ENCODE peak calls at places on chromosomes 16 and 17, in seven cellular contexts. O, U, Z, M, G, C and H are unnamed samples.

GRCh38 chr17:17358866-17359265 is 55.7 kb downstream of the NT5M start:
- DNase-seq in O (peak), U (peak), Z (no peak), M (no peak), G (no peak), C (no peak), H (no peak)

GRCh38 chr17:40021471-40021961 is 6.3 kb downstream of the CSF3 start:
- DNase-seq in O (peak), U (no peak), Z (no peak), M (peak), G (peak), C (no peak), H (no peak)

GRCh38 chr16:85235988-85236831 is 123.9 kb upstream of the CIBAR2 start:
- DNase-seq in O (peak), U (no peak), Z (no peak), M (no peak), G (no peak), C (no peak), H (no peak)

GRCh38 chr16:22008215-22009142 is 568 bp downstream of the MOSMO start:
- DNase-seq in O (no peak), U (peak), Z (no peak), M (no peak), G (no peak), C (no peak), H (no peak)

GRCh38 chr17:79834575-79835469 is 4.4 kb downstream of the CBX4 start:
- DNase-seq in O (no peak), U (peak), Z (no peak), M (no peak), G (no peak), C (no peak), H (no peak)

GRCh38 chr16:65178151-65178550 is 56.3 kb upstream of the CDH11 start:
- DNase-seq in O (peak), U (no peak), Z (no peak), M (no peak), G (no peak), C (no peak), H (no peak)

GRCh38 chr16:85639529-85640253 is 26.6 kb downstream of the GSE1 start:
- DNase-seq in O (no peak), U (no peak), Z (no peak), M (no peak), G (no peak), C (no peak), H (peak)

GRCh38 chr17:76716146-76716833 is 5.5 kb upstream of the MXRA7 start:
- DNase-seq in O (peak), U (peak), Z (no peak), M (peak), G (peak), C (no peak), H (no peak)

GRCh38 chr16:87332150-87332549 is 15.0 kb upstream of the C16orf95 start:
- DNase-seq in O (peak), U (no peak), Z (peak), M (no peak), G (no peak), C (no peak), H (no peak)

GRCh38 chr17:78783711-78784396 is 1.8 kb upstream of the CYTH1 start:
- DNase-seq in O (no peak), U (no peak), Z (no peak), M (no peak), G (no peak), C (no peak), H (no peak)

GRCh38 chr16:84207266-84207665 is 16.3 kb downstream of the ADAD2 start:
- DNase-seq in O (no peak), U (no peak), Z (no peak), M (no peak), G (no peak), C (no peak), H (no peak)

GRCh38 chr17:58302919-58303551 is 22.3 kb upstream of the MPO start:
- DNase-seq in O (no peak), U (no peak), Z (no peak), M (no peak), G (no peak), C (no peak), H (no peak)

GRCh38 chr17:74941128-74941725 is 5.5 kb downstream of the OTOP3 start:
- DNase-seq in O (no peak), U (no peak), Z (no peak), M (no peak), G (no peak), C (no peak), H (no peak)

GRCh38 chr16:17977260-17977659 is 359.3 kb downstream of the NPIPA8 start:
- DNase-seq in O (no peak), U (no peak), Z (no peak), M (no peak), G (no peak), C (no peak), H (no peak)

GRCh38 chr16:12901204-12901596 is 198 bp upstream of the SHISA9 start:
- DNase-seq in O (no peak), U (peak), Z (no peak), M (no peak), G (no peak), C (no peak), H (no peak)

GRCh38 chr17:39209317-39210092 is 9.4 kb downstream of the RPL19 start:
- DNase-seq in O (peak), U (peak), Z (no peak), M (no peak), G (no peak), C (no peak), H (peak)

GRCh38 chr16:31112711-31113419 is 4.6 kb upstream of the KAT8 start:
- DNase-seq in O (no peak), U (peak), Z (no peak), M (no peak), G (no peak), C (no peak), H (no peak)